ENCODE peak calls at places on chromosomes 5 and 9, in seven cellular contexts. J is NCI-H1092 treated with DMSO at 0.1 percent for 48 hours, H is ecto neural progenitor cell, P is NCI-H1694 treated with DMSO at 0.1 percent for 48 hours, I is HS-27A, U is NCI-H748 treated with DMSO at 0.1 percent for 48 hours, Z is T follicular helper cell. S is an unnamed sample.

GRCh38 chr5:66307647-66308257 is 163.7 kb downstream of the SREK1 start:
- DNase-seq in Z (no peak), U (peak; percentile 85), H (no peak), P (peak; percentile 86), I (peak; percentile 22), J (peak; percentile 67), S (peak; percentile 1)

GRCh38 chr9:73613092-73613701 is 461.5 kb downstream of the ANXA1 start:
- DNase-seq in H (no peak), U (no peak), Z (no peak), J (no peak), I (no peak), P (no peak), S (no peak)

GRCh38 chr9:116313638-116314037 is 160.0 kb downstream of the PAPPA start:
- DNase-seq in H (no peak), J (no peak), U (no peak), Z (no peak), I (no peak), P (no peak), S (no peak)

GRCh38 chr9:137166242-137167112 is 3.4 kb downstream of the LRRC26 start:
- DNase-seq in H (no peak), U (no peak), I (no peak), J (no peak), P (no peak), Z (no peak), S (no peak)

GRCh38 chr5:81778642-81779041 is 27.7 kb upstream of the SSBP2 start:
- DNase-seq in I (no peak), H (no peak), P (no peak), Z (no peak), U (no peak), J (no peak), S (peak; percentile 1)

GRCh38 chr9:96391021-96391765 is 7.7 kb upstream of the SLC35D2 start:
- DNase-seq in U (no peak), H (no peak), Z (no peak), P (no peak), I (no peak), J (no peak), S (no peak)

GRCh38 chr5:53568868-53569267 is 8.4 kb downstream of the NDUFS4 start:
- DNase-seq in H (no peak), I (no peak), J (no peak), U (no peak), Z (no peak), P (no peak), S (no peak)

GRCh38 chr5:74063821-74064598 is 438.0 kb downstream of the ARHGEF28 start:
- DNase-seq in I (peak; percentile 67), U (no peak), J (no peak), Z (no peak), P (no peak), H (no peak), S (no peak)

GRCh38 chr9:113164536-113165300 is 13.9 kb downstream of the SLC31A2 start:
- DNase-seq in U (no peak), P (no peak), I (no peak), H (no peak), Z (no peak), J (no peak), S (no peak)

GRCh38 chr5:54091416-54092130 is 218.8 kb downstream of the ARL15 start:
- DNase-seq in U (no peak), H (no peak), J (no peak), Z (no peak), P (peak; percentile 99), I (no peak), S (no peak)

GRCh38 chr5:164353155-164353554 is 847.7 kb downstream of the MAT2B start:
- DNase-seq in J (no peak), I (no peak), Z (no peak), H (no peak), U (no peak), P (no peak), S (no peak)

GRCh38 chr5:112862085-112862484 is 998 bp downstream of the SRP19 start:
- DNase-seq in I (no peak), J (no peak), Z (no peak), U (no peak), H (no peak), P (no peak), S (no peak)

GRCh38 chr9:115845648-115846312 is 307.8 kb upstream of the PAPPA start:
- DNase-seq in P (no peak), U (no peak), H (no peak), I (no peak), J (no peak), Z (no peak), S (no peak)

GRCh38 chr9:124639637-124640036 is 131.5 kb downstream of the NR6A1 start:
- DNase-seq in H (no peak), J (no peak), I (no peak), Z (no peak), P (no peak), U (no peak), S (no peak)

GRCh38 chr5:72065751-72066255 is 41.5 kb upstream of the MAP1B start:
- DNase-seq in J (peak; percentile 81), Z (no peak), H (peak; percentile 72), U (peak; percentile 91), I (no peak), P (peak; percentile 52), S (no peak)

GRCh38 chr5:121737120-121737519 is 114.6 kb upstream of the FTMT start:
- DNase-seq in I (no peak), Z (no peak), P (no peak), U (no peak), H (no peak), J (no peak), S (no peak)

GRCh38 chr5:176596689-176597416 is 13.1 kb downstream of the GPRIN1 start:
- DNase-seq in U (no peak), J (no peak), I (no peak), P (no peak), H (peak; percentile 79), Z (peak; percentile 56), S (peak; percentile 56)

GRCh38 chr5:103774736-103775135 is 212.1 kb upstream of the NUDT12 start:
- DNase-seq in H (no peak), I (no peak), Z (no peak), U (no peak), J (no peak), P (no peak), S (no peak)

GRCh38 chr5:137822158-137822764 is 45.4 kb upstream of the MYOT start:
- DNase-seq in J (peak; percentile 0), U (no peak), H (peak; percentile 58), P (peak; percentile 27), I (no peak), Z (no peak), S (no peak)

GRCh38 chr9:131277673-131278420 is 1.5 kb upstream of the FAM78A start:
- DNase-seq in J (peak; percentile 82), H (peak; percentile 90), P (peak; percentile 60), Z (peak; percentile 70), U (peak; percentile 71), I (no peak), S (peak; percentile 70)

GRCh38 chr5:110087829-110088228 is 398.1 kb downstream of the MAN2A1 start:
- DNase-seq in Z (no peak), P (no peak), J (no peak), I (no peak), U (no peak), H (no peak), S (no peak)

GRCh38 chr5:22835630-22836029 is 17.5 kb downstream of the CDH12 start:
- DNase-seq in I (no peak), Z (no peak), P (peak; percentile 26), U (peak; percentile 45), H (no peak), J (peak; percentile 91), S (no peak)

GRCh38 chr9:85001925-85002324 is 332.4 kb downstream of the NTRK2 start:
- DNase-seq in H (no peak), I (no peak), U (no peak), J (no peak), P (no peak), Z (no peak), S (no peak)

GRCh38 chr5:118598311-118598710 is 390.0 kb downstream of the DTWD2 start:
- DNase-seq in Z (no peak), H (no peak), I (no peak), P (no peak), J (no peak), U (no peak), S (no peak)

GRCh38 chr5:83277154-83277553 is 194.4 kb upstream of the VCAN start:
- DNase-seq in J (no peak), H (no peak), Z (no peak), U (no peak), P (no peak), I (no peak), S (no peak)

GRCh38 chr9:70229026-70229425 is 29.8 kb upstream of the SMC5 start:
- DNase-seq in P (no peak), H (no peak), U (peak; percentile 48), I (no peak), Z (no peak), J (peak; percentile 71), S (no peak)

GRCh38 chr9:114910541-114910940 is 19.9 kb downstream of the TNFSF8 start:
- DNase-seq in P (peak; percentile 88), J (no peak), H (no peak), U (no peak), I (no peak), Z (no peak), S (no peak)